ENCODE peak calls at places on chromosomes 16 and 17, in six cellular contexts. P is iris pigment epithelial cell, J is AG04450, R is AG20443, C is uterus, Q is foreskin fibroblast. I is an unnamed sample.

GRCh38 chr17:21194688-21195087 is 19.3 kb downstream of the TMEM11 start:
- DNase-seq in C (peak), R (peak), Q (peak), P (peak), J (peak), I (no peak)

GRCh38 chr16:85259115-85259830 is 147.0 kb upstream of the CIBAR2 start:
- DNase-seq in R (no peak), Q (no peak), J (no peak), P (no peak), C (no peak), I (no peak)

GRCh38 chr17:32998111-32998892 is 6.7 kb downstream of the SPACA3 start:
- DNase-seq in J (peak), Q (peak), C (peak), P (peak), R (peak), I (peak)

GRCh38 chr16:86270696-86271095 is 239.6 kb upstream of the FOXF1 start:
- DNase-seq in P (no peak), Q (no peak), J (no peak), R (no peak), C (no peak), I (no peak)

GRCh38 chr16:75695708-75696107 is 5.6 kb downstream of the DUXB start:
- DNase-seq in P (no peak), R (no peak), C (no peak), Q (no peak), J (no peak), I (no peak)

GRCh38 chr17:67072885-67073284 is 28.5 kb downstream of the CACNG1 start:
- DNase-seq in C (no peak), Q (no peak), P (no peak), J (no peak), R (no peak), I (no peak)

GRCh38 chr17:71438631-71439146 is 682.1 kb upstream of the SOX9 start:
- DNase-seq in J (peak), P (peak), C (no peak), Q (peak), R (peak), I (no peak)

GRCh38 chr16:66520406-66521194 is 29.3 kb downstream of the TK2 start:
- DNase-seq in J (no peak), C (no peak), P (no peak), Q (no peak), R (no peak), I (peak)

GRCh38 chr17:2749784-2750181 is 331 bp upstream of the CCDC92B start:
- DNase-seq in C (peak), J (peak), P (peak), Q (peak), R (peak), I (peak)

GRCh38 chr17:69972251-69972650 is 102.8 kb upstream of the KCNJ16 start:
- DNase-seq in P (peak), R (no peak), J (no peak), C (no peak), Q (peak), I (no peak)

GRCh38 chr17:82060614-82061013 is 5.0 kb downstream of the DUS1L start:
- DNase-seq in J (no peak), C (no peak), Q (no peak), P (no peak), R (no peak), I (no peak)

GRCh38 chr17:15009087-15009486 is 256.0 kb downstream of the PMP22 start:
- DNase-seq in C (no peak), J (no peak), R (no peak), Q (no peak), P (no peak), I (no peak)

GRCh38 chr16:85948870-85949269 is 49.9 kb downstream of the IRF8 start:
- DNase-seq in R (no peak), Q (no peak), C (no peak), P (no peak), J (no peak), I (no peak)

GRCh38 chr16:52474679-52475078 is 72.3 kb downstream of the TOX3 start:
- DNase-seq in Q (no peak), C (no peak), P (no peak), J (no peak), R (no peak), I (no peak)

GRCh38 chr17:29273924-29274323 is 20.0 kb downstream of the NUFIP2 start:
- DNase-seq in Q (no peak), J (no peak), P (no peak), C (no peak), R (no peak), I (no peak)

GRCh38 chr16:56793504-56793903 is 63.6 kb downstream of the NUP93 start:
- DNase-seq in J (no peak), C (no peak), P (peak), R (peak), Q (peak), I (no peak)

GRCh38 chr17:48283907-48284306 is 146.1 kb downstream of the SKAP1 start:
- DNase-seq in Q (no peak), P (no peak), C (no peak), J (no peak), R (no peak), I (no peak)

GRCh38 chr16:4679854-4680636 is 13.3 kb upstream of the NUDT16L1 start:
- DNase-seq in R (no peak), Q (no peak), J (peak), P (no peak), C (peak), I (peak)

GRCh38 chr16:27778926-27779570 is 229.1 kb downstream of the KATNIP start:
- DNase-seq in C (no peak), P (no peak), Q (no peak), R (no peak), J (no peak), I (peak)

GRCh38 chr17:79883202-79883601 is 44.0 kb upstream of the CBX4 start:
- DNase-seq in C (no peak), Q (no peak), J (no peak), P (no peak), R (no peak), I (no peak)

GRCh38 chr16:80947708-80948615 is 58.7 kb downstream of the CMC2 start:
- DNase-seq in Q (no peak), J (no peak), R (no peak), P (no peak), C (no peak), I (no peak)

GRCh38 chr17:68981288-68981687 is 26.1 kb upstream of the ABCA8 start:
- DNase-seq in R (peak), C (peak), Q (peak), J (peak), P (peak), I (no peak)

GRCh38 chr17:48542114-48542955 is 2.6 kb downstream of the HOXB2 start:
- DNase-seq in P (peak), C (no peak), R (no peak), Q (peak), J (no peak), I (peak)

GRCh38 chr17:348692-349425 is 3.7 kb downstream of the RPH3AL start:
- DNase-seq in P (no peak), C (no peak), R (no peak), J (no peak), Q (no peak), I (peak)

GRCh38 chr17:10649031-10649430 is 8.1 kb downstream of the MYH3 start:
- DNase-seq in J (no peak), Q (peak), R (no peak), P (peak), C (no peak), I (no peak)

GRCh38 chr16:10385725-10386516 is at the start of gene ATF7IP2:
- DNase-seq in Q (peak), C (peak), R (peak), P (peak), J (peak), I (peak)

GRCh38 chr17:75845058-75845711 is 981 bp upstream of the UNC13D start:
- DNase-seq in C (peak), Q (peak), J (no peak), P (peak), R (peak), I (peak)

GRCh38 chr16:67967183-67967955 is 1.1 kb downstream of the SLC12A4 start:
- DNase-seq in R (no peak), Q (peak), P (peak), C (no peak), J (no peak), I (no peak)

GRCh38 chr16:4097826-4098240 is 18.4 kb downstream of the ADCY9 start:
- DNase-seq in P (peak), C (no peak), J (peak), Q (no peak), R (no peak), I (no peak)

GRCh38 chr17:2337811-2338657 is 733 bp downstream of the SGSM2 start:
- DNase-seq in J (no peak), P (peak), R (peak), C (peak), Q (peak), I (peak)

GRCh38 chr16:56989988-56990387 is 631 bp downstream of the NLRC5 start:
- DNase-seq in R (no peak), Q (no peak), C (no peak), J (no peak), P (no peak), I (no peak)

GRCh38 chr17:65527381-65527780 is 34.1 kb downstream of the AXIN2 start:
- DNase-seq in P (no peak), Q (no peak), C (no peak), J (no peak), R (no peak), I (no peak)

GRCh38 chr17:50149425-50150353 is 788 bp downstream of the PPP1R9B start:
- DNase-seq in C (peak), Q (peak), J (no peak), P (peak), R (peak), I (peak)

I was measured in aorta.